ENCODE peak calls at places on chromosomes 1 and 21, in ten cellular contexts. M is hepatocyte, B is cardiac fibroblast, Q is H7, I is brain microvascular endothelial cell, T is coronary artery, X is AG04450, C is mammary epithelial cell, G is AG09309, S is NB4. J is an unnamed sample.

GRCh38 chr1:1839311-1839965 is 51.4 kb downstream of the GNB1 start:
- DNase-seq in B (no peak), S (no peak), C (no peak), X (no peak), T (no peak), I (no peak), M (no peak), G (no peak), Q (no peak), J (no peak)

GRCh38 chr1:29640428-29640785 is 404.1 kb downstream of the PTPRU start:
- DNase-seq in Q (no peak), I (no peak), C (no peak), X (no peak), S (no peak), G (no peak), B (no peak), T (peak), M (no peak), J (no peak)

GRCh38 chr1:16122916-16123315 is 33.0 kb downstream of the EPHA2 start:
- DNase-seq in C (peak), G (peak), B (peak), X (peak), M (no peak), Q (peak), T (no peak), S (peak), I (peak), J (peak)

GRCh38 chr1:207304710-207305151 is 16.7 kb upstream of the CD55 start:
- DNase-seq in C (peak), I (peak), T (no peak), S (no peak), G (no peak), B (peak), M (no peak), X (no peak), Q (no peak), J (peak)

GRCh38 chr1:39452540-39452939 is 38.9 kb upstream of the BMP8A start:
- DNase-seq in C (no peak), B (no peak), X (no peak), S (no peak), M (no peak), I (no peak), Q (no peak), T (no peak), G (no peak), J (no peak)

GRCh38 chr1:88016947-88017346 is 667.1 kb upstream of the PKN2 start:
- DNase-seq in I (no peak), G (no peak), M (peak), C (no peak), X (no peak), T (no peak), S (no peak), B (no peak), Q (no peak), J (no peak)

GRCh38 chr21:20570824-20571232 is 427.4 kb upstream of the NCAM2 start:
- DNase-seq in C (no peak), T (no peak), B (no peak), S (peak), I (no peak), Q (peak), X (no peak), M (peak), G (no peak), J (no peak)

GRCh38 chr1:200184196-200184595 is 156.7 kb downstream of the NR5A2 start:
- DNase-seq in B (peak), G (peak), I (no peak), Q (no peak), X (no peak), T (no peak), S (peak), C (peak), M (peak), J (peak)

GRCh38 chr1:205356424-205357151 is at the start of gene KLHDC8A:
- DNase-seq in X (no peak), S (no peak), Q (peak), I (no peak), T (no peak), M (no peak), C (no peak), G (no peak), B (peak), J (no peak)

GRCh38 chr21:27648560-27648959 is 681.7 kb upstream of the ADAMTS5 start:
- DNase-seq in I (peak), M (peak), T (no peak), X (peak), S (no peak), B (peak), C (peak), G (peak), Q (no peak), J (peak)

GRCh38 chr1:50774759-50775351 is 185.2 kb downstream of the FAF1 start:
- DNase-seq in S (peak), G (peak), X (peak), T (no peak), M (peak), B (peak), I (peak), Q (peak), C (peak), J (peak)

GRCh38 chr1:31753623-31754349 is 10.4 kb downstream of the ADGRB2 start:
- DNase-seq in G (no peak), M (peak), T (no peak), Q (no peak), B (peak), X (no peak), S (no peak), C (no peak), I (no peak), J (no peak)

GRCh38 chr1:160377585-160378206 is 10.8 kb downstream of the NHLH1 start:
- DNase-seq in T (peak), Q (no peak), M (no peak), B (no peak), G (peak), S (no peak), X (no peak), I (peak), C (peak), J (peak)

GRCh38 chr1:31101147-31101502 is 35.6 kb upstream of the PUM1 start:
- DNase-seq in B (peak), G (peak), M (peak), Q (no peak), C (peak), S (peak), T (no peak), I (peak), X (no peak), J (peak)

GRCh38 chr1:111191496-111191895 is 8.9 kb downstream of the DENND2D start:
- DNase-seq in C (no peak), G (peak), I (peak), T (no peak), Q (no peak), M (no peak), B (peak), S (no peak), X (peak), J (peak)

DNA sequence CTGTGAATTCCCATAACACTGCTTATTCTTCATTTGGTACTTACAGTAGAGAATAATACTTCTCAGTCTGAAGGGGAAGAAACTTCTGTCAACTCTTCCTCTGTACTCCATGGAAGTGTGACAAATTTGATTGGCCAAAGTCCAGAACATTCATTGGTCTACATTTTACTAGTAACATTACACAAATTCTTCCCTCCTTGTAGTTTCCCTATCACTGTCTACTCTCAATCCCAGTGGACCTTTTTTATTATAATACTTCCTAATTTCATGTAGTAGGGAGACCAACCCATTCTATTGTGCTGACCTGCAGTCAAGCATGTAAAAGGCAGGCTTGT is 74.7 kb downstream of the ALG6 start:
- DNase-seq in S (no peak), X (no peak), C (no peak), T (no peak), B (peak), G (no peak), Q (no peak), I (no peak), M (no peak), J (no peak)
- H3K4me3 ChIP-seq in S (no peak), X (no peak), C (no peak), T (no peak), B (no peak), G (no peak), Q (no peak), I (no peak), M (no peak), J (no peak)

GRCh38 chr1:239240736-239241135 is 145.6 kb upstream of the CHRM3 start:
- DNase-seq in T (no peak), I (no peak), B (no peak), C (no peak), X (no peak), G (no peak), Q (no peak), M (no peak), S (no peak), J (no peak)

GRCh38 chr1:239247299-239247698 is 139.1 kb upstream of the CHRM3 start:
- DNase-seq in M (no peak), C (peak), S (no peak), G (no peak), X (no peak), I (no peak), T (no peak), Q (no peak), B (peak), J (no peak)

GRCh38 chr1:239243003-239243402 is 143.4 kb upstream of the CHRM3 start:
- DNase-seq in G (no peak), I (no peak), T (no peak), Q (peak), C (no peak), S (no peak), X (no peak), B (no peak), M (no peak), J (no peak)

GRCh38 chr1:239242404-239242803 is 144.0 kb upstream of the CHRM3 start:
- DNase-seq in T (no peak), S (no peak), Q (no peak), X (no peak), I (no peak), G (no peak), C (no peak), M (no peak), B (no peak), J (no peak)

GRCh38 chr1:239244084-239244483 is 142.3 kb upstream of the CHRM3 start:
- DNase-seq in M (no peak), Q (no peak), T (no peak), B (no peak), C (no peak), X (no peak), S (no peak), I (no peak), G (no peak), J (no peak)
- H3K4me3 ChIP-seq in M (no peak), Q (no peak), T (no peak), B (no peak), C (no peak), X (no peak), S (no peak), I (no peak), G (no peak), J (no peak)

DNA sequence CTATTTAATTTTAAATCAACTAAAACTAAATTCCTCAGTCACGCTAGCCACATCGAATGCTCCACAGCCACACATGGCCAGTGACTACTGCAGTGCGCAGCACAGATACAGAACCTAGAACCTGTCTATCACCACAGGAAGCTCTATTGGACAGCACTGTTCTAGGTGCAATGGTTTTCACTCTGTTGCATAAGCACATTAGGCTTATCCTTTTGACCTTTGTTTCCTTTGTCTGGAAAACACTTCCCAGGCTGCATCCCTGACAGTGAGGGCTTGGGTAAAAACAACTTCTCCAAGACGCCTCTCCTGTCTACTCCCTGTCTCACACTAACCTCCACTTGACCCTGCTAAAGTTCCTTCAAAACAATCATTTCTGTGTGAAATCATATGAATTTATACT is 33.6 kb upstream of the RAP1GAP start:
- DNase-seq in G (no peak), T (no peak), C (no peak), S (no peak), I (no peak), M (no peak), Q (no peak), B (no peak), X (no peak), J (no peak)
- H3K4me3 ChIP-seq in G (no peak), T (no peak), C (no peak), S (no peak), I (no peak), M (no peak), Q (no peak), B (no peak), X (no peak), J (no peak)

DNA sequence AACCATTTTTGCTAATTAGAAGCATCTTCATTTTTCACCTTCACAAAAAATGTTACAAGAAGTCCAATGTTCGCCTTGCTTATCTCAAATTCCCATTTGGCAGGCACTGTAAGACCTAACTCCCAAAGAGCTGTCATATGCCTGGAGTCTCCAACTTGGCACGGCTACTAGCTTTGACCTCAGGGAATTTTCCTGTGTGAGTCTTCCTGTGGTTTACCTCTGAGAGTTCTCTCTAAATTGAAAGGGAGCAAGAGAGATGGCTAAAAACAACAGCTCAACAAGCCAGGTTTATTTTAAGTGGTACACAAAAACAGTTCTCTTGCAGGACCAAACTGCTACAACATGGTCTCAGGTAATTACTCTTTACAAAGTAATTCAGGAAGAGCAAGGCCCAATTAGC is 756.0 kb upstream of the ADGRL2 start:
- DNase-seq in M (no peak), X (no peak), T (no peak), B (peak), G (no peak), Q (no peak), I (no peak), S (no peak), C (peak), J (peak)
- H3K4me3 ChIP-seq in M (no peak), X (no peak), T (no peak), B (no peak), G (no peak), Q (no peak), I (no peak), S (no peak), C (no peak), J (no peak)

GRCh38 chr1:209766051-209766450 is 10.2 kb downstream of the TRAF3IP3 start:
- DNase-seq in Q (no peak), G (no peak), T (no peak), M (peak), I (no peak), B (no peak), S (peak), X (no peak), C (peak), J (no peak)

GRCh38 chr1:209768354-209768774 is 12.5 kb downstream of the TRAF3IP3 start:
- DNase-seq in Q (no peak), M (no peak), B (no peak), I (no peak), S (peak), X (no peak), T (no peak), C (peak), G (no peak), J (no peak)

GRCh38 chr1:209769171-209769904 is 13.5 kb downstream of the TRAF3IP3 start:
- DNase-seq in M (peak), S (peak), G (peak), T (no peak), C (peak), B (peak), Q (no peak), X (peak), I (peak), J (peak)

GRCh38 chr1:209767105-209767504 is 11.3 kb downstream of the TRAF3IP3 start:
- DNase-seq in M (no peak), Q (no peak), G (no peak), T (no peak), C (peak), I (no peak), B (no peak), S (no peak), X (no peak), J (no peak)

DNA sequence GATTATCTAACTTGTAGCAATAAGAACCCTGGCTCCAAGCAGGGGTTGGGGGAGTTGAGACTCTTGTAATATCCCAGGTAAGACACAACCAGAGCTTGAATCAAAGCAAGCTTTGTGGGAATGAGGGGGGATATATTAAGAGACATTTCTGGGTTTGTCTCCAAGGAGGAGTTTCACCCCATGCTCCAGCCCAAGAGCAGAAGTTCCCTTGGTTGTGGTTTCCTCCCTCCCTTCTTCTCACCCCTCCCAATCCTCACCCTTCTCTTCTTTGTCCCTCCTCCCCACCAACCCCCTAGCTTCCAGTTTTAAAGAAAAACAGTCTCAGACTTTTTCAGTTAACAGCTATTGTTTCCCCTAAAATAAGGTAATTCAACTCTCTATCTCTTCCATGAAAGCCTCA is 11.9 kb downstream of the TRAF3IP3 start:
- DNase-seq in X (no peak), M (no peak), G (no peak), S (peak), T (no peak), B (no peak), C (peak), I (no peak), Q (no peak), J (no peak)
- H3K4me3 ChIP-seq in X (no peak), M (no peak), G (no peak), S (peak), T (no peak), B (no peak), C (no peak), I (no peak), Q (no peak), J (no peak)

J was measured in astrocyte of the spinal cord.